ENCODE peak calls at places on chromosome 3, in ten cellular contexts. One of them, this sample, is unnamed.

GRCh38 chr3:177705976-177706866 is 508.9 kb upstream of the TBL1XR1 start:
- DNase-seq in kidney: no peak
- DNase-seq in A172: no peak
- DNase-seq in psoas muscle: peak; percentile 70
- DNase-seq in GM04504: no peak
- DNase-seq in heart right ventricle: peak; percentile 65
- DNase-seq in epithelial cell of prostate: no peak
- DNase-seq in fibroblast of pulmonary artery: no peak
- DNase-seq in RKO: no peak
- DNase-seq in stimulated activated CD4-positive, alpha-beta T cell treated with anti-CD3 and anti-CD28 coated beads, Interleukin-1b, Interleukin-23, amount 100 ng/mL, for 48 hours: no peak
- DNase-seq in this sample: no peak

GRCh38 chr3:23002846-23003800 is 200.0 kb upstream of the UBE2E2 start:
- DNase-seq in kidney: no peak
- DNase-seq in A172: no peak
- DNase-seq in psoas muscle: no peak
- DNase-seq in GM04504: no peak
- DNase-seq in heart right ventricle: no peak
- DNase-seq in epithelial cell of prostate: no peak
- DNase-seq in fibroblast of pulmonary artery: peak; percentile 53
- DNase-seq in RKO: no peak
- DNase-seq in stimulated activated CD4-positive, alpha-beta T cell treated with anti-CD3 and anti-CD28 coated beads, Interleukin-1b, Interleukin-23, amount 100 ng/mL, for 48 hours: no peak
- DNase-seq in this sample: no peak

GRCh38 chr3:189142527-189142926 is 29.2 kb upstream of the TPRG1 start:
- DNase-seq in kidney: no peak
- DNase-seq in A172: no peak
- DNase-seq in psoas muscle: no peak
- DNase-seq in GM04504: no peak
- DNase-seq in heart right ventricle: no peak
- DNase-seq in epithelial cell of prostate: peak; percentile 18
- DNase-seq in fibroblast of pulmonary artery: no peak
- DNase-seq in RKO: no peak
- DNase-seq in stimulated activated CD4-positive, alpha-beta T cell treated with anti-CD3 and anti-CD28 coated beads, Interleukin-1b, Interleukin-23, amount 100 ng/mL, for 48 hours: peak; percentile 45
- DNase-seq in this sample: no peak

GRCh38 chr3:126338796-126339241 is 18.4 kb downstream of the KLF15 start:
- DNase-seq in kidney: peak; percentile 71
- DNase-seq in A172: no peak
- DNase-seq in psoas muscle: peak; percentile 54
- DNase-seq in GM04504: no peak
- DNase-seq in heart right ventricle: no peak
- DNase-seq in epithelial cell of prostate: no peak
- DNase-seq in fibroblast of pulmonary artery: no peak
- DNase-seq in RKO: no peak
- DNase-seq in stimulated activated CD4-positive, alpha-beta T cell treated with anti-CD3 and anti-CD28 coated beads, Interleukin-1b, Interleukin-23, amount 100 ng/mL, for 48 hours: no peak
- DNase-seq in this sample: peak; percentile 10

GRCh38 chr3:126197854-126198584 is 17.6 kb upstream of the ALDH1L1 start:
- DNase-seq in kidney: peak; percentile 75
- DNase-seq in A172: peak; percentile 73
- DNase-seq in psoas muscle: peak; percentile 80
- DNase-seq in GM04504: peak; percentile 34
- DNase-seq in heart right ventricle: peak; percentile 56
- DNase-seq in epithelial cell of prostate: no peak
- DNase-seq in fibroblast of pulmonary artery: peak; percentile 75
- DNase-seq in RKO: peak; percentile 69
- DNase-seq in stimulated activated CD4-positive, alpha-beta T cell treated with anti-CD3 and anti-CD28 coated beads, Interleukin-1b, Interleukin-23, amount 100 ng/mL, for 48 hours: peak; percentile 61
- DNase-seq in this sample: no peak

GRCh38 chr3:186002884-186003472 is 65.2 kb upstream of the TRA2B start:
- DNase-seq in kidney: no peak
- DNase-seq in A172: peak; percentile 54
- DNase-seq in psoas muscle: no peak
- DNase-seq in GM04504: no peak
- DNase-seq in heart right ventricle: no peak
- DNase-seq in epithelial cell of prostate: no peak
- DNase-seq in fibroblast of pulmonary artery: peak; percentile 31
- DNase-seq in RKO: peak; percentile 44
- DNase-seq in stimulated activated CD4-positive, alpha-beta T cell treated with anti-CD3 and anti-CD28 coated beads, Interleukin-1b, Interleukin-23, amount 100 ng/mL, for 48 hours: no peak
- DNase-seq in this sample: no peak

GRCh38 chr3:48628277-48629017 is 6.8 kb downstream of the SLC26A6 start:
- DNase-seq in kidney: no peak
- DNase-seq in A172: no peak
- DNase-seq in psoas muscle: no peak
- DNase-seq in GM04504: no peak
- DNase-seq in heart right ventricle: no peak
- DNase-seq in epithelial cell of prostate: no peak
- DNase-seq in fibroblast of pulmonary artery: no peak
- DNase-seq in RKO: no peak
- DNase-seq in stimulated activated CD4-positive, alpha-beta T cell treated with anti-CD3 and anti-CD28 coated beads, Interleukin-1b, Interleukin-23, amount 100 ng/mL, for 48 hours: no peak
- DNase-seq in this sample: no peak

GRCh38 chr3:116188231-116188785 is 257.0 kb downstream of the LSAMP start:
- DNase-seq in kidney: no peak
- DNase-seq in A172: no peak
- DNase-seq in psoas muscle: no peak
- DNase-seq in GM04504: no peak
- DNase-seq in heart right ventricle: no peak
- DNase-seq in epithelial cell of prostate: no peak
- DNase-seq in fibroblast of pulmonary artery: peak; percentile 1
- DNase-seq in RKO: no peak
- DNase-seq in stimulated activated CD4-positive, alpha-beta T cell treated with anti-CD3 and anti-CD28 coated beads, Interleukin-1b, Interleukin-23, amount 100 ng/mL, for 48 hours: no peak
- DNase-seq in this sample: no peak

GRCh38 chr3:8839607-8840325 is 70.4 kb upstream of the OXTR start:
- DNase-seq in kidney: no peak
- DNase-seq in A172: peak; percentile 52
- DNase-seq in psoas muscle: no peak
- DNase-seq in GM04504: no peak
- DNase-seq in heart right ventricle: no peak
- DNase-seq in epithelial cell of prostate: no peak
- DNase-seq in fibroblast of pulmonary artery: no peak
- DNase-seq in RKO: no peak
- DNase-seq in stimulated activated CD4-positive, alpha-beta T cell treated with anti-CD3 and anti-CD28 coated beads, Interleukin-1b, Interleukin-23, amount 100 ng/mL, for 48 hours: no peak
- DNase-seq in this sample: no peak

This sample was measured in natural killer cell.